ENCODE peak calls at places on chromosomes 2 and 18, in four cellular contexts. I is kidney; Z is naive thymus-derived CD4-positive, alpha-beta T cell; D is heart left ventricle. W is an unnamed sample.

GRCh38 chr2:114005110-114005783 is 115.4 kb downstream of the ACTR3 start:
- DNase-seq in I (no peak), Z (no peak), D (no peak), W (no peak)

GRCh38 chr2:168643979-168644378 is 158.5 kb upstream of the NOSTRIN start:
- DNase-seq in I (no peak), Z (no peak), D (no peak), W (no peak)

GRCh38 chr2:207045531-207045930 is 106.2 kb downstream of the CPO start:
- DNase-seq in I (no peak), Z (no peak), D (no peak), W (no peak)

GRCh38 chr2:74405994-74406583 is 15.3 kb downstream of the C2orf81 start:
- DNase-seq in I (no peak), Z (no peak), D (no peak), W (no peak)

GRCh38 chr18:2853926-2854664 is 7.3 kb downstream of the EMILIN2 start:
- DNase-seq in I (no peak), Z (no peak), D (no peak), W (no peak)

GRCh38 chr18:60984496-60984895 is 348.7 kb upstream of the CDH20 start:
- DNase-seq in I (no peak), Z (no peak), D (no peak), W (no peak)

GRCh38 chr2:239506101-239506808 is 105.4 kb upstream of the HDAC4 start:
- DNase-seq in I (peak; percentile 37), Z (no peak), D (no peak), W (no peak)

GRCh38 chr2:220946552-220946951 is 625.6 kb downstream of the EPHA4 start:
- DNase-seq in I (no peak), Z (no peak), D (no peak), W (no peak)

GRCh38 chr2:230913406-230913805 is 11.6 kb downstream of the GPR55 start:
- DNase-seq in I (no peak), Z (no peak), D (peak; percentile 25), W (peak; percentile 30)

DNA sequence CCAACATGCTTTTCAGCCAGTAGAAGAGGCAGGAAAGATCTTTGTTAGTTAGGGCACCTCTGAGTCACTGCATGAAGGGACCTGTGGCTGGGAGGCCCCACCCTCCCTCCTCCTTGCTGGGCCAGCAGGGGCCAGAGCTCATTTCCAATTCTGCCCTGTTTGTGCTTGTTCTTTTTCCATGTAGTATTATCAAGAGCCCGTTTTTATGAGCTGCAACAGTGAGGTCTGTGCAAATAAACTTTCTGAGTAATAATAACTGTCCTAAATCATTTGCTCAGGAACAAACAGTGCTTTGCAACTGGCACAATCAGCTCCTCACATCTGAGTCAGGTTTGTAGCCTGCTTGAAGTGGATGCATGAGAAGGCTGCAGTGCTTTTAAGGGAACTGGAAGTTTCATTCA is 128.0 kb downstream of the ARL4C start:
- DNase-seq in I (no peak), Z (peak; percentile 43), D (no peak), W (peak; percentile 32)
- H3K4me1 ChIP-seq in I (no peaks in the 10 kb centered on the region), Z (peaks cover 71% of the 10 kb centered on the region), D (no peaks in the 10 kb centered on the region), W (peaks cover 23% of the 10 kb centered on the region)

GRCh38 chr2:218960196-218961165 is 1.0 kb downstream of the CDK5R2 start:
- DNase-seq in I (peak; percentile 59), Z (no peak), D (no peak), W (no peak)
- H3K4me3 ChIP-seq in I (no peak overlapping the region), Z (no peak overlapping the region), D (peak overlapping the region; percentile 51), W (no peak overlapping the region)

GRCh38 chr2:73238976-73239375 is 4.9 kb downstream of the CCT7 start:
- DNase-seq in I (no peak), Z (no peak), D (no peak), W (no peak)

GRCh38 chr2:73244580-73244979 is 10.5 kb downstream of the CCT7 start:
- DNase-seq in I (no peak), Z (no peak), D (no peak), W (no peak)

GRCh38 chr2:73239776-73240175 is 5.7 kb downstream of the CCT7 start:
- DNase-seq in I (no peak), Z (no peak), D (no peak), W (no peak)

GRCh38 chr2:73246850-73247249 is 12.7 kb downstream of the CCT7 start:
- DNase-seq in I (no peak), Z (no peak), D (no peak), W (no peak)

GRCh38 chr2:73243884-73244570 is 9.9 kb downstream of the CCT7 start:
- DNase-seq in I (no peak), Z (no peak), D (no peak), W (peak; percentile 64)
- H3K36me3 ChIP-seq in I (peaks cover 52% of the 10 kb centered on the region), Z (peaks cover 34% of the 10 kb centered on the region), D (peaks cover 97% of the 10 kb centered on the region), W (peaks cover 98% of the 10 kb centered on the region)

GRCh38 chr18:63969965-63970802 is at the start of gene SERPINB8:
- DNase-seq in I (peak; percentile 98), Z (peak; percentile 84), D (peak; percentile 94), W (peak; percentile 88)
- H3K4me1 ChIP-seq in I (peaks cover 3% of the 10 kb centered on the region), Z (peaks cover 13% of the 10 kb centered on the region), D (peaks cover 8% of the 10 kb centered on the region), W (peaks cover 4% of the 10 kb centered on the region)

DNA sequence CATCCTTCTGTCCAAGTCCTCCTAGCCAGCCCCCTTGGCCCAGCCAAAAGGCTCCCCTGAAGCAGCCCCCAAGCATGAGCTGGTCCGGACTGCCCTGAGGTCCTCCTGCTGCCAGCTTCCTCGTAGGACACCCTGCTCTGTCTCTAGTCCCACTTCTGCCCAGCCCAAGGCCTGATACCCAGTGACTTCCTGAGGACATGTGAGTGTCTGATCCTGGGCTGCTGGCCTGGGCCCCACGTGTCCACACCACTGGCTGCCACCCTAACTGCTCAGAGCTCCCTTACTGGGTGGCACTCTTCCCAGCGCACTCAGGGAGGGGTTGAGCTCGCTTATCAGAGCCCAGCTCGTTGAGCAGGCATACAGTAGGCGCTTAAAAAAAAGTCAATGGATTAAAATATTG is 34.4 kb upstream of the PDIA6 start:
- DNase-seq in I (no peak), Z (no peak), D (peak; percentile 86), W (no peak)
- H3K4me3 ChIP-seq in I (no peak overlapping the region), Z (no peak overlapping the region), D (peak overlapping the region; percentile 22), W (no peak overlapping the region)

DNA sequence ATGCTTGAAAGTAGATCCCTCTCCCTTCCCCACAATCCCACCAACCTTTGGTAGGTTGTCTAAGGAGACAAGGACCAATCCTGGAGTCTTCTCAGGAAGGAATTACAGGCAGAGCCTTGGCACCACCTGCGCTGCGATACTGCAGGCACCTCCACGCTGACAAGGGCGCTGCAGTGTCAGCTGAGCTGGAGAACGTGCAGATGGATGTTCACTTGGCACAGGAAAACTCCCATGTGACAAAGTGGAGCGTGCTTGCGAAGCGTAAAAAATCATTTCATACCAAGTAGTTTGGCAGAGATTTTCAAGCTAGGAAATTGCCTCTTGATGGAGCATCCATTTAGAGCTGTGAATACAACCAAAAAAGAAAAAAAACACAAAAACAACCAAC is 37.9 kb downstream of the ACOXL start:
- DNase-seq in I (no peak), Z (no peak), D (no peak), W (no peak)
- H3K36me3 ChIP-seq in I (no peaks in the 10 kb centered on the region), Z (no peaks in the 10 kb centered on the region), D (no peaks in the 10 kb centered on the region), W (no peaks in the 10 kb centered on the region)

DNA sequence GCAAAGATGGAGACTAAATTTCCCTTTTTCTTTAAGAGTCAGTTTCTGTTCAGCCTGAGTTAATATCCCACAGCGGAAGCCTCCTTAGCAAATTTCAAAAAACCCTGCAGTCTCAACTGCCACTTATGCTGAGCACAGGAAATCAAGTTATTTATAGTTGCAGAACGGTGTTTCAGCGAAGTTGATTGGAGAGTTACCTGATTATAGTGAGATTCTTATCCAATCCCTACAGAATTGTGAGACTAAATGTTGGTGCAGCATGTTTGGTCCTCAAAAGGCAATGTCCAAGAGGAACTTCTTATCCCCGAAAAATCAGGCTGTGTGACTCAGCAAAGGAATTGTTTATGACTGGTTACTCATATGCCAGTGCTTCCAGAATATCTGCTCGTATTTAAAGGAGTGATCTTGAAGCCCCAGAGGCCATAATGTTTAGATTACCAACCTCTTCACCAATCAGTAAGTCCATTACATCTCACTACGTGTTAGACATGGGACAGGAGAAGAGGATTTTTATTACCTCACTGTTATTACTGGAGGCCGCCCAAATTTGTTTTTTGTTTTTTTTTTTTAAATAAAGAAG is 67.9 kb downstream of the LRRFIP1 start:
- DNase-seq in I (no peak), Z (peak; percentile 26), D (peak; percentile 14), W (no peak)
- H3K4me1 ChIP-seq in I (peaks cover 42% of the 10 kb centered on the region), Z (peaks cover 60% of the 10 kb centered on the region), D (peaks cover 89% of the 10 kb centered on the region), W (peaks cover 32% of the 10 kb centered on the region)

DNA sequence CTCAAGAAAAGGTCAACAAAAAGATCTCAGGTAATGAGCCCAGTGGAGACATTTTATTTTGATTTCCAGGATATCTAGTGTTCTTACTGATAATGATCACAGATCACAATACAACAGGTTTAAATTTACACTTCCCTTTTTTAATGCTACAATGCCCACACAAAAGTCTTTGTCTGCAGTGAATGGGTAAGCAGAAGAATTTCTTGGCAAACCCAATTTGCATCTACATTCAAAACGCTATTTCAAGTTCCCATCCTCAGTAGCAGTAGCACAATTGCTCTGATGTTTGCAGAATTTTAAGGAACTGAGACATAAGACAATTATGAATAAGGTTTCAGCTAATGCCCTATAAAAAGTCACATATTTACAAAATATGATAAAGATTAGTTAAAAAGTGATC is 929.4 kb upstream of the PIK3C3 start:
- DNase-seq in I (no peak), Z (no peak), D (no peak), W (peak; percentile 76)
- H3K4me3 ChIP-seq in I (no peak overlapping the region), Z (no peak overlapping the region), D (no peak overlapping the region), W (no peak overlapping the region)

GRCh38 chr2:224552771-224553170 is 32.4 kb downstream of the CUL3 start:
- DNase-seq in I (no peak), Z (no peak), D (no peak), W (no peak)
- H3K36me3 ChIP-seq in I (no peaks in the 10 kb centered on the region), Z (no peaks in the 10 kb centered on the region), D (peaks cover 7% of the 10 kb centered on the region), W (no peaks in the 10 kb centered on the region)

DNA sequence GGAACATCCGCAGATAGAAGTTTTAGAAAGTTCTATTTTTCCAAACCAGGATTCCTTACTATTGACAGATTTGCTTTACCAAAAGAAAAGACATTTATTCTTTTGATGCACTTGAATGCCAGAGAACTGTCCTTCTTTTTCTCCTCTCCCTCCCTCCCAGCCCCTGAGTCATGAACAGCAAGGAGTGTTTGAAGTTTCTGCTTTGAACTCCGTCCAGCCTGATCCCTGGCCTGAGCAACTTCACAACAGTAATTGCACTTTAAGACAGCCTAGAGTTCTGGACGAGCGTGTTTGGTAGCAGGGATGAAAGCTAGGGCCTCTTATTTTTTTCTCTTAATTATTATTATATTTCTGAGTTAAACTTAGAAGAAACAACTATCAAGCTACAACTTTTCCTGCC is 33.6 kb downstream of the APCDD1 start:
- DNase-seq in I (no peak), Z (no peak), D (no peak), W (no peak)
- H3K4me1 ChIP-seq in I (no peaks in the 10 kb centered on the region), Z (no peaks in the 10 kb centered on the region), D (peaks cover 6% of the 10 kb centered on the region), W (no peaks in the 10 kb centered on the region)

W was measured in HAP-1.